ENCODE peak calls at places on chromosomes 2 and 18, in nine cellular contexts. O is fibroblast of lung, K is GM23248, V is Panc1, D is left lung, U is transverse colon, N is kidney, X is GM23338, Q is tibial nerve. H is an unnamed sample. For H3K4me1, the result is how much of the 10 kb centered on the place peaks cover.

GRCh38 chr2:215218587-215219577 is 80.5 kb upstream of the ABCA12 start:
- DNase-seq in O (peak), K (no peak), V (no peak), D (no peak), U (no peak), N (no peak), X (no peak), Q (no peak), H (no peak)

GRCh38 chr2:152432206-152432653 is 97.3 kb downstream of the FMNL2 start:
- DNase-seq in O (peak), K (peak), V (no peak), D (no peak), U (no peak), N (no peak), X (no peak), Q (peak), H (no peak)

GRCh38 chr2:35873921-35874320 is 481.7 kb upstream of the CRIM1 start:
- DNase-seq in O (no peak), K (peak), V (no peak), D (no peak), U (no peak), N (no peak), X (peak), Q (no peak), H (no peak)

GRCh38 chr2:66389651-66390131 is 45.2 kb upstream of the MEIS1 start:
- DNase-seq in O (peak), K (peak), V (no peak), D (peak), U (no peak), N (no peak), X (no peak), Q (no peak), H (no peak)

GRCh38 chr2:110157153-110157793 is 41.7 kb upstream of the MALL start:
- DNase-seq in O (peak), K (peak), V (peak), D (no peak), U (peak), N (no peak), X (peak), Q (peak), H (no peak)

GRCh38 chr2:227545990-227546389 is 52.7 kb upstream of the SCYGR2 start:
- DNase-seq in O (no peak), K (no peak), V (no peak), D (no peak), U (no peak), N (no peak), X (peak), Q (no peak), H (peak)

GRCh38 chr2:95377724-95378123 is 24.8 kb upstream of the FAHD2A start:
- DNase-seq in O (no peak), K (no peak), V (no peak), D (no peak), U (no peak), N (no peak), X (no peak), Q (no peak), H (no peak)

GRCh38 chr2:149063177-149063576 is 24.7 kb downstream of the LYPD6B start:
- DNase-seq in O (no peak), K (no peak), V (no peak), D (no peak), U (no peak), N (no peak), X (no peak), Q (no peak), H (no peak)

GRCh38 chr2:902584-902983 is 48.1 kb upstream of the SNTG2 start:
- DNase-seq in O (no peak), K (no peak), V (no peak), D (no peak), U (no peak), N (no peak), X (no peak), Q (no peak), H (no peak)

GRCh38 chr2:241204010-241204384 is 15.5 kb downstream of the ANO7 start:
- DNase-seq in O (no peak), K (no peak), V (no peak), D (no peak), U (no peak), N (no peak), X (no peak), Q (no peak), H (no peak)

GRCh38 chr18:54215069-54215468 is 9.4 kb downstream of the MBD2 start:
- DNase-seq in O (peak), K (peak), V (no peak), D (no peak), U (no peak), N (no peak), X (no peak), Q (no peak), H (no peak)

GRCh38 chr18:44698518-44698917 is 17.8 kb downstream of the SETBP1 start:
- DNase-seq in O (no peak), K (no peak), V (no peak), D (no peak), U (no peak), N (no peak), X (no peak), Q (no peak), H (no peak)
- H3K4me1 ChIP-seq in O (under half), K (under half), V (under half), D (under half), U (under half), N (under half), X (under half), Q (under half), H (under half)

DNA sequence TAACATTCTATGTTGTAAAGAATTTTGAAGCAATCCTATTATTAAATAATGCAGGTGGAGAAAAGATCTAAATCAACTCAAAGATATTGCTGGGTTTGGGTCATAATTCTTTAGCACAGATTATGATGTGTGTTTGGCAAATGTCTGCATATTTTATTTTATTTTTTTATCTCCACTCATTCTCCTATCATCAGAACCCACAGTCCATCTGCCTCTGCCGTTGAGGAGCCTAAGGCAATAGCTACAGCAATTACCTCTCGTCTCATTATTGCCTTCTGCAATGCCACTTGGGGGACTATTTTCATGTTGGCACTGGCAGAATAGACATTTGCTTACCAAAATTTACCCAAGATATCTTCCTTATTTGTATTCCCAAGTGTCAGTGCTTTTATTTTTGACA is 815.9 kb upstream of the CNTNAP5 start:
- DNase-seq in O (no peak), K (no peak), V (no peak), D (no peak), U (no peak), N (no peak), X (no peak), Q (no peak), H (no peak)
- H3K4me3 ChIP-seq in O (no peak), K (no peak), V (no peak), D (no peak), U (no peak), N (no peak), X (no peak), Q (no peak), H (no peak)

GRCh38 chr2:135980450-135981080 is 4.9 kb downstream of the DARS1 start:
- DNase-seq in O (no peak), K (no peak), V (no peak), D (no peak), U (no peak), N (no peak), X (no peak), Q (no peak), H (no peak)
- H3K4me1 ChIP-seq in O (under half), K (under half), V (under half), D (under half), U (under half), N (under half), X (under half), Q (under half), H (under half)

DNA sequence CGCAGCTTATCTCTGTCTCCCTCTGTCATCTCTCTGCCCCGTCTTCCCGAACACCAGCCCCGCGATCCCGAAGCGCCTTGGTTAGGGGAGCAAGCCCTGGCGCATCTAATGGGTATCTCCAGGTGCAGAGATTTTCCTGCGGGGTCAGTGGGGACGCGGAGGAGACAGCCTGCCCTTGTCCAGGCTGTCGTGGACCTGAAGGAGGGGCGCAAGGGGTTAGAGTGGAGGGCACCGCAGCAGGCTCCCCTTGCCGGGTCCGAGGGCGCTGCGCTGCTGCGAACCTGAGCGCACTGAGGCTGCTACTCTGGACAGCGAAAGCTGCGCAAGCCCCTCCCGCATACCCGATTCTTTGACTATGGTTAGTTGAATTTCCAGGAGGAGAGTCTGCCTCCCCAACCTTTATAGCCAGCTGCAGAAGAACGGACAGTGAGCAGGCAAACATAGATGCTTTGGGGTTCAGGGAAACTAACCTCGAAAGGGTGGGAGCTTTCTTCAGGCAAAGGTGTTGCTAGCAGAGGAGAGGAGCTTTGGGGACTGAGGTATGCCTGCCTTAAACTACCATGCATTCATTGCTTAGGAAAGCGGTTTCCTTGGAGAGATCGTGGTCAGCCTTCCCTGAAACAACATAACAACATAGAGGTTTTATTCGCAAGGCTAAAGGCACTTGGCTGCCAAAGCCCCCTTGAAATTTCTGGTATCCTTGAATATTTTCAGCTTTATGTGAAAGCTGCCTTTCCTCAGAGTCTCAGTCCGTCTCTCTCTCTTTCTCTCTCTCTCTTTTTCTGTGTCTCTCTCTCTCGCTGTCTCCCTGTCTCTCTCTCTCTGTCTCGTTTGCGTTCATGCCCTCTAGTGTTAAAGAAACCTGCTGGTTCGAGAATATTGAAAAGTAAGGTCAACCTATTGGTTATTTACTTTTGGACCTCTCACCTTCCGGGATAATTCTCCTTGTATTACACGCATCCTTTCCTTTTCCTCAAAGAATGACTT is 1.6 kb downstream of the GALNT13 start:
- DNase-seq in O (no peak), K (no peak), V (no peak), D (no peak), U (no peak), N (peak), X (peak), Q (no peak), H (peak)
- H3K4me3 ChIP-seq in O (no peak), K (no peak), V (peak), D (no peak), U (no peak), N (no peak), X (peak), Q (no peak), H (peak)